ENCODE peak calls at places on chromosomes 11 and 22, in seven cellular contexts. One of them, this sample, is unnamed.

GRCh38 chr22:35896306-35896705 is 132.3 kb downstream of the RBFOX2 start:
- DNase-seq in D721Med: no peak
- DNase-seq in fibroblast of villous mesenchyme: no peak
- DNase-seq in bronchial epithelial cell: peak; percentile 41
- DNase-seq in H1: no peak
- DNase-seq in IMR-90: no peak
- DNase-seq in breast epithelium: no peak
- DNase-seq in this sample: no peak

GRCh38 chr11:65310756-65311155 is 3.9 kb upstream of the CDC42EP2 start:
- DNase-seq in D721Med: no peak
- DNase-seq in fibroblast of villous mesenchyme: no peak
- DNase-seq in bronchial epithelial cell: no peak
- DNase-seq in H1: no peak
- DNase-seq in IMR-90: peak; percentile 56
- DNase-seq in breast epithelium: no peak
- DNase-seq in this sample: no peak

GRCh38 chr11:14094481-14095037 is 132.0 kb downstream of the SPON1 start:
- DNase-seq in D721Med: no peak
- DNase-seq in fibroblast of villous mesenchyme: no peak
- DNase-seq in bronchial epithelial cell: peak; percentile 73
- DNase-seq in H1: no peak
- DNase-seq in IMR-90: no peak
- DNase-seq in breast epithelium: no peak
- DNase-seq in this sample: no peak

GRCh38 chr11:128828350-128828749 is 38.7 kb downstream of the KCNJ1 start:
- DNase-seq in D721Med: no peak
- DNase-seq in fibroblast of villous mesenchyme: no peak
- DNase-seq in bronchial epithelial cell: no peak
- DNase-seq in H1: no peak
- DNase-seq in IMR-90: peak; percentile 27
- DNase-seq in breast epithelium: no peak
- DNase-seq in this sample: no peak

GRCh38 chr11:123579482-123579812 is 75.0 kb downstream of the SCN3B start:
- DNase-seq in D721Med: no peak
- DNase-seq in fibroblast of villous mesenchyme: no peak
- DNase-seq in bronchial epithelial cell: no peak
- DNase-seq in H1: no peak
- DNase-seq in IMR-90: no peak
- DNase-seq in breast epithelium: no peak
- DNase-seq in this sample: no peak

GRCh38 chr11:117688255-117688797 is 108.7 kb downstream of the DSCAML1 start:
- DNase-seq in D721Med: no peak
- DNase-seq in fibroblast of villous mesenchyme: no peak
- DNase-seq in bronchial epithelial cell: no peak
- DNase-seq in H1: no peak
- DNase-seq in IMR-90: no peak
- DNase-seq in breast epithelium: no peak
- DNase-seq in this sample: no peak

GRCh38 chr11:45149483-45150056 is 3.1 kb downstream of the PRDM11 start:
- DNase-seq in D721Med: no peak
- DNase-seq in fibroblast of villous mesenchyme: no peak
- DNase-seq in bronchial epithelial cell: no peak
- DNase-seq in H1: no peak
- DNase-seq in IMR-90: no peak
- DNase-seq in breast epithelium: peak; percentile 20
- DNase-seq in this sample: no peak

GRCh38 chr22:37638351-37639069 is 959 bp upstream of the SH3BP1 start:
- DNase-seq in D721Med: no peak
- DNase-seq in fibroblast of villous mesenchyme: no peak
- DNase-seq in bronchial epithelial cell: peak; percentile 40
- DNase-seq in H1: no peak
- DNase-seq in IMR-90: no peak
- DNase-seq in breast epithelium: no peak
- DNase-seq in this sample: no peak

GRCh38 chr11:18347471-18348125 is 25.2 kb downstream of the GTF2H1 start:
- DNase-seq in D721Med: no peak
- DNase-seq in fibroblast of villous mesenchyme: no peak
- DNase-seq in bronchial epithelial cell: peak; percentile 47
- DNase-seq in H1: no peak
- DNase-seq in IMR-90: peak; percentile 92
- DNase-seq in breast epithelium: no peak
- DNase-seq in this sample: no peak

GRCh38 chr11:75562048-75562835 is at the start of gene SERPINH1:
- DNase-seq in D721Med: no peak
- DNase-seq in fibroblast of villous mesenchyme: peak; percentile 94
- DNase-seq in bronchial epithelial cell: peak; percentile 76
- DNase-seq in H1: no peak
- DNase-seq in IMR-90: peak; percentile 84
- DNase-seq in breast epithelium: peak; percentile 86
- DNase-seq in this sample: peak; percentile 55

DNA sequence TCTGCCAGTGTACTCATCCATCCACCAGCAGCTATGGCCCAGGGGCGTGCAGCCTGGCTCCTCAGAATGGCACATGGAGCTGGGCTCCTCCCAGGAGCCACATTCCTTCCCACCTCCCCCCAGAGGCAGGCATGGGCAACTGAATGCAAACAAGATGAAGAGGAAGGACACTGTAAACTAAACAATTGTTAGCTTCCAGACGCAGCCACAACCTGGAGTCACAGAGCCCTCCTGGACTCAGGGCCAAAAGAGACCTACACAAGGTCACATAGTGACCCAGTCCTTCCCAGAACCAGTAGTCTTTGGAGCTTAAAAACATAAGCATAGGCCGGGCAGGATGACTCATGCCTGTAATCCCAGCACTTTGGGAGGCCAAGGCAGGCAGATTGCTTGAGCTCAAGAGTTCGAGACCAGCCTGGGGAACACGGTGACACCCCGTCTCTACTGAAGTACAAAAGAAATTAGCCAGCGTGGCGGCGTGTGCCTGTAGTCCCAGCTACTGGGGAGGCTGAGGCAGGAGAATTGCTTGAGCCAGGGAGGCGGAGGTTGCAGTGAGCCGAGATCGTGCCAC is 30.7 kb upstream of the CLDN5 start:
- DNase-seq in D721Med: no peak
- DNase-seq in fibroblast of villous mesenchyme: peak; percentile 29
- DNase-seq in bronchial epithelial cell: peak; percentile 47
- DNase-seq in H1: peak; percentile 41
- DNase-seq in IMR-90: peak; percentile 35
- DNase-seq in breast epithelium: peak; percentile 65
- DNase-seq in this sample: no peak
- TF ChIP-seq CTCF in D721Med: no peak
- TF ChIP-seq CTCF in fibroblast of villous mesenchyme: peak; percentile 31
- TF ChIP-seq CTCF in bronchial epithelial cell: peak; percentile 12
- TF ChIP-seq CTCF in H1: peak; percentile 45
- TF ChIP-seq CTCF in IMR-90: peak; percentile 31
- TF ChIP-seq CTCF in breast epithelium: no peak
- TF ChIP-seq CTCF in this sample: peak; percentile 35

GRCh38 chr11:86919557-86920210 is 35.5 kb downstream of the FZD4 start:
- DNase-seq in D721Med: no peak
- DNase-seq in fibroblast of villous mesenchyme: peak; percentile 82
- DNase-seq in bronchial epithelial cell: peak; percentile 67
- DNase-seq in H1: no peak
- DNase-seq in IMR-90: peak; percentile 81
- DNase-seq in breast epithelium: no peak
- DNase-seq in this sample: no peak
- TF ChIP-seq CTCF in D721Med: peak; percentile 46
- TF ChIP-seq CTCF in fibroblast of villous mesenchyme: peak; percentile 78
- TF ChIP-seq CTCF in bronchial epithelial cell: peak; percentile 64
- TF ChIP-seq CTCF in H1: no peak
- TF ChIP-seq CTCF in IMR-90: peak; percentile 82
- TF ChIP-seq CTCF in breast epithelium: peak; percentile 43
- TF ChIP-seq CTCF in this sample: peak; percentile 61

GRCh38 chr11:6603287-6604080 is at the start of the genes ILK and RRP8:
- DNase-seq in D721Med: peak; percentile 78
- DNase-seq in fibroblast of villous mesenchyme: peak; percentile 88
- DNase-seq in bronchial epithelial cell: peak; percentile 75
- DNase-seq in H1: no peak
- DNase-seq in IMR-90: peak; percentile 86
- DNase-seq in breast epithelium: peak; percentile 91
- DNase-seq in this sample: peak; percentile 81

GRCh38 chr11:6606471-6607189 is 3.1 kb downstream of the ILK start:
- DNase-seq in D721Med: no peak
- DNase-seq in fibroblast of villous mesenchyme: peak; percentile 94
- DNase-seq in bronchial epithelial cell: peak; percentile 86
- DNase-seq in H1: peak; percentile 90
- DNase-seq in IMR-90: peak; percentile 95
- DNase-seq in breast epithelium: peak; percentile 81
- DNase-seq in this sample: peak; percentile 79

GRCh38 chr11:6602096-6602940 is 1.1 kb downstream of the RRP8 start:
- DNase-seq in D721Med: no peak
- DNase-seq in fibroblast of villous mesenchyme: no peak
- DNase-seq in bronchial epithelial cell: no peak
- DNase-seq in H1: no peak
- DNase-seq in IMR-90: no peak
- DNase-seq in breast epithelium: no peak
- DNase-seq in this sample: no peak

GRCh38 chr11:6607190-6607635 is 3.6 kb downstream of the ILK start:
- DNase-seq in D721Med: no peak
- DNase-seq in fibroblast of villous mesenchyme: no peak
- DNase-seq in bronchial epithelial cell: no peak
- DNase-seq in H1: no peak
- DNase-seq in IMR-90: no peak
- DNase-seq in breast epithelium: no peak
- DNase-seq in this sample: no peak

DNA sequence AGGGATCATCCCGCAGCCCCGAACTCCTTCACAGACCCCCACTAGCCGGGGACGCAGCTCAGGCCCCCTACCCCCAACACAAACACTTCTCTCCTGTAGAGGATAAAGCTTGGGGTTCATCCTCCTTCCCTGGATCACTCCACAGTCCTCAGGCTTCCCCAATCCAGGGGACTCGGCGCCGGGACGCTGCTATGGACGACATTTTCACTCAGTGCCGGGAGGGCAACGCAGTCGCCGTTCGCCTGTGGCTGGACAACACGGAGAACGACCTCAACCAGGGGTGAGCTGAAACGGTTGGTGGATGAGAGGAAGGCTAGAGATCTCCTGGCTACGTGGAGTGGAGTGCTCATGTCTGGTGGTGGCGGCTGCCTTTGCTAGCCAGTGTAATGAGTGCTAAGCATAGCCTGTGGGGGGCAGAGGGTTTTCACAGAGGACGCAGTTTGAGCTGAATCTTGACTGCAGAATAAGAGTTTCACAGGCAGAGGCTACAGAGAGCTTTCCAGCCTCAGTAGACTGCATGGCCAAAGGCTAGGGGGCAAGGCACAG is 580 bp downstream of the ILK start:
- DNase-seq in D721Med: no peak
- DNase-seq in fibroblast of villous mesenchyme: peak; percentile 80
- DNase-seq in bronchial epithelial cell: peak; percentile 32
- DNase-seq in H1: no peak
- DNase-seq in IMR-90: peak; percentile 70
- DNase-seq in breast epithelium: no peak
- DNase-seq in this sample: no peak
- TF ChIP-seq CTCF in D721Med: peak; percentile 8
- TF ChIP-seq CTCF in fibroblast of villous mesenchyme: peak; percentile 25
- TF ChIP-seq CTCF in bronchial epithelial cell: peak; percentile 1
- TF ChIP-seq CTCF in H1: no peak
- TF ChIP-seq CTCF in IMR-90: peak; percentile 29
- TF ChIP-seq CTCF in breast epithelium: no peak
- TF ChIP-seq CTCF in this sample: no peak

DNA sequence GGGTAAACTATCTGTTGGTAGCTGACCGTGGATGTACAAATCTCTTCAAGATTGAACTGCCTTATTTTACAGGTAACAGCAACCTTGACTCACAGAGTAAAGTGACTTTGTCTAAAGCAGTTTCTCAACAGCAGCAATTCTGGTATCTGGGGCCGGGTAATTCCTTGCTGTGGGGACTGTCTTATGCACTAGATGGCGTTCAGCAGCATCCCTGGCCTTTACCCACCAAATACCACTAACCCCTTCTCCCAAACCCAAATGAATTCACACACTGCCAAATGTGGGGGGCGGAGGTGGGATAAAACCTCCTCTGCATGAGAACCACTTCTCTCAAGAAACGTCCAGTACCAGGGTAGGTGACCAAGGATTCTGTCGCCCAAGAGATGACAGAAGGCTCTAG is 1.7 kb upstream of the INCENP start:
- DNase-seq in D721Med: no peak
- DNase-seq in fibroblast of villous mesenchyme: no peak
- DNase-seq in bronchial epithelial cell: peak; percentile 2
- DNase-seq in H1: no peak
- DNase-seq in IMR-90: no peak
- DNase-seq in breast epithelium: no peak
- DNase-seq in this sample: no peak
- TF ChIP-seq CTCF in D721Med: peak; percentile 34
- TF ChIP-seq CTCF in fibroblast of villous mesenchyme: peak; percentile 41
- TF ChIP-seq CTCF in bronchial epithelial cell: no peak
- TF ChIP-seq CTCF in H1: peak; percentile 53
- TF ChIP-seq CTCF in IMR-90: peak; percentile 22
- TF ChIP-seq CTCF in breast epithelium: no peak
- TF ChIP-seq CTCF in this sample: peak; percentile 17

GRCh38 chr11:44067266-44067665 is 1.2 kb downstream of the ACCS start:
- DNase-seq in D721Med: no peak
- DNase-seq in fibroblast of villous mesenchyme: no peak
- DNase-seq in bronchial epithelial cell: no peak
- DNase-seq in H1: no peak
- DNase-seq in IMR-90: no peak
- DNase-seq in breast epithelium: no peak
- DNase-seq in this sample: no peak

GRCh38 chr11:44068180-44068579 is 2.1 kb downstream of the ACCS start:
- DNase-seq in D721Med: no peak
- DNase-seq in fibroblast of villous mesenchyme: no peak
- DNase-seq in bronchial epithelial cell: no peak
- DNase-seq in H1: no peak
- DNase-seq in IMR-90: no peak
- DNase-seq in breast epithelium: no peak
- DNase-seq in this sample: no peak

GRCh38 chr11:44066732-44067131 is 662 bp downstream of the ACCS start:
- DNase-seq in D721Med: no peak
- DNase-seq in fibroblast of villous mesenchyme: peak; percentile 65
- DNase-seq in bronchial epithelial cell: peak; percentile 86
- DNase-seq in H1: no peak
- DNase-seq in IMR-90: peak; percentile 69
- DNase-seq in breast epithelium: no peak
- DNase-seq in this sample: no peak

GRCh38 chr11:44072757-44073658 is 6.9 kb downstream of the ACCS start:
- DNase-seq in D721Med: no peak
- DNase-seq in fibroblast of villous mesenchyme: no peak
- DNase-seq in bronchial epithelial cell: no peak
- DNase-seq in H1: no peak
- DNase-seq in IMR-90: no peak
- DNase-seq in breast epithelium: no peak
- DNase-seq in this sample: no peak

GRCh38 chr11:44071157-44071556 is 5.1 kb downstream of the ACCS start:
- DNase-seq in D721Med: no peak
- DNase-seq in fibroblast of villous mesenchyme: no peak
- DNase-seq in bronchial epithelial cell: no peak
- DNase-seq in H1: no peak
- DNase-seq in IMR-90: no peak
- DNase-seq in breast epithelium: no peak
- DNase-seq in this sample: no peak
- TF ChIP-seq CTCF in D721Med: no peak
- TF ChIP-seq CTCF in fibroblast of villous mesenchyme: no peak
- TF ChIP-seq CTCF in bronchial epithelial cell: no peak
- TF ChIP-seq CTCF in H1: peak; percentile 44
- TF ChIP-seq CTCF in IMR-90: no peak
- TF ChIP-seq CTCF in breast epithelium: no peak
- TF ChIP-seq CTCF in this sample: no peak

This sample was measured in progenitor cell of endocrine pancreas.